ENCODE peak calls at places on chromosomes 11 and 22, in four cellular contexts. L is mucosa of descending colon, W is fibroblast of lung, Z is OCI-LY7. O is an unnamed sample.

GRCh38 chr11:10478574-10479550 is 23.8 kb downstream of the AMPD3 start:
- DNase-seq in L (no peak), Z (no peak), W (no peak), O (no peak)

GRCh38 chr11:75867778-75868374 is 52.9 kb downstream of the UVRAG start:
- DNase-seq in Z (peak), W (peak), L (no peak), O (peak)

GRCh38 chr11:134069996-134070845 is 1.3 kb downstream of the JAM3 start:
- DNase-seq in L (no peak), W (no peak), Z (no peak), O (no peak)

GRCh38 chr11:109547356-109548027 is 125.5 kb downstream of the C11orf87 start:
- DNase-seq in Z (no peak), W (peak), L (no peak), O (no peak)

GRCh38 chr11:30196400-30197206 is 34.2 kb upstream of the FSHB start:
- DNase-seq in Z (peak), L (peak), W (peak), O (peak)

GRCh38 chr22:43901976-43902643 is 10.3 kb upstream of the PNPLA5 start:
- DNase-seq in Z (no peak), L (no peak), W (peak), O (no peak)

GRCh38 chr11:125069796-125070195 is 6.7 kb downstream of the SLC37A2 start:
- DNase-seq in L (no peak), W (peak), Z (no peak), O (no peak)

GRCh38 chr11:79466411-79466810 is 25.6 kb upstream of the TENM4 start:
- DNase-seq in W (peak), Z (no peak), L (no peak), O (no peak)

GRCh38 chr11:86551693-86552092 is 120.7 kb downstream of the ME3 start:
- DNase-seq in L (no peak), Z (no peak), W (no peak), O (no peak)

GRCh38 chr11:5178046-5178837 is 22.2 kb downstream of the OR51V1 start:
- DNase-seq in L (no peak), W (no peak), Z (no peak), O (no peak)

GRCh38 chr22:44615146-44615545 is 86.9 kb upstream of the PRR5 start:
- DNase-seq in Z (no peak), L (no peak), W (no peak), O (no peak)

GRCh38 chr22:40588726-40589125 is 47.8 kb downstream of the MRTFA start:
- DNase-seq in W (peak), L (no peak), Z (no peak), O (no peak)

GRCh38 chr22:31923166-31923565 is 21.2 kb upstream of the YWHAH start:
- DNase-seq in Z (no peak), L (no peak), W (no peak), O (no peak)

GRCh38 chr11:75072582-75072981 is 24.1 kb downstream of the OR2AT4 start:
- DNase-seq in L (no peak), Z (no peak), W (no peak), O (no peak)

GRCh38 chr11:848988-849824 is 6.6 kb downstream of the TSPAN4 start:
- DNase-seq in Z (peak), W (no peak), L (no peak), O (no peak)

GRCh38 chr11:6475936-6476335 is 2.2 kb upstream of the TRIM3 start:
- DNase-seq in L (no peak), W (no peak), Z (no peak), O (no peak)

GRCh38 chr11:118059231-118059940 is 17.5 kb upstream of the TMPRSS4 start:
- DNase-seq in W (no peak), L (no peak), Z (no peak), O (no peak)

GRCh38 chr22:25361899-25362214 is 142.4 kb downstream of the CRYBB2 start:
- DNase-seq in L (no peak), Z (no peak), W (no peak), O (no peak)

GRCh38 chr11:69718147-69718546 is 14.3 kb upstream of the FGF19 start:
- DNase-seq in Z (peak), L (no peak), W (peak), O (peak)

GRCh38 chr11:71304491-71304890 is 52.1 kb upstream of the SHANK2 start:
- DNase-seq in W (no peak), Z (no peak), L (no peak), O (no peak)

GRCh38 chr11:65454311-65454695 is 31.7 kb downstream of the NEAT1 start:
- DNase-seq in W (peak), Z (no peak), L (peak), O (no peak)

GRCh38 chr11:78332872-78333271 is 84.7 kb downstream of the GAB2 start:
- DNase-seq in W (no peak), L (no peak), Z (no peak), O (no peak)

GRCh38 chr11:118061401-118062125 is 15.3 kb upstream of the TMPRSS4 start:
- DNase-seq in W (no peak), L (no peak), Z (no peak), O (no peak)

GRCh38 chr11:106988151-106988806 is 30.0 kb downstream of the GUCY1A2 start:
- DNase-seq in W (peak), Z (no peak), L (no peak), O (no peak)

GRCh38 chr22:29377979-29378378 is 10.4 kb downstream of the AP1B1 start:
- DNase-seq in Z (no peak), L (no peak), W (no peak), O (no peak)

GRCh38 chr11:65646288-65646734 is 8.4 kb downstream of the SIPA1 start:
- DNase-seq in Z (no peak), L (no peak), W (no peak), O (no peak)

GRCh38 chr22:19808873-19809478 is 45.7 kb downstream of the GNB1L start:
- DNase-seq in W (no peak), Z (no peak), L (no peak), O (no peak)

GRCh38 chr11:86108890-86109638 is 40.2 kb upstream of the PICALM start:
- DNase-seq in L (no peak), Z (no peak), W (no peak), O (no peak)

GRCh38 chr22:49264696-49265095 is 563.0 kb downstream of the BRD1 start:
- DNase-seq in L (no peak), W (no peak), Z (no peak), O (no peak)

GRCh38 chr11:86910592-86910991 is 44.6 kb downstream of the FZD4 start:
- DNase-seq in L (no peak), W (no peak), Z (no peak), O (no peak)

GRCh38 chr11:112016765-112017356 is 8.3 kb upstream of the DLAT start:
- DNase-seq in W (peak), Z (no peak), L (no peak), O (no peak)

GRCh38 chr22:39239561-39240423 is 5.0 kb downstream of the PDGFB start:
- DNase-seq in W (no peak), Z (no peak), L (peak), O (no peak)

GRCh38 chr22:39242809-39243442 is 1.9 kb downstream of the PDGFB start:
- DNase-seq in L (no peak), Z (no peak), W (no peak), O (no peak)

GRCh38 chr22:39242389-39242808 is 2.4 kb downstream of the PDGFB start:
- DNase-seq in Z (no peak), W (no peak), L (no peak), O (no peak)

GRCh38 chr22:39241632-39242388 is 3.0 kb downstream of the PDGFB start:
- DNase-seq in Z (no peak), L (no peak), W (no peak), O (no peak)

GRCh38 chr22:39240841-39241631 is 3.7 kb downstream of the PDGFB start:
- DNase-seq in W (no peak), L (peak), Z (no peak), O (peak)
- H3K4me3 ChIP-seq in W (no peak), L (no peak), Z (no peak), O (no peak)

GRCh38 chr11:26916805-26917204 is 77.1 kb upstream of the FIBIN start:
- DNase-seq in L (no peak), Z (no peak), W (no peak), O (no peak)
- H3K4me3 ChIP-seq in L (no peak), Z (no peak), W (no peak), O (no peak)

DNA sequence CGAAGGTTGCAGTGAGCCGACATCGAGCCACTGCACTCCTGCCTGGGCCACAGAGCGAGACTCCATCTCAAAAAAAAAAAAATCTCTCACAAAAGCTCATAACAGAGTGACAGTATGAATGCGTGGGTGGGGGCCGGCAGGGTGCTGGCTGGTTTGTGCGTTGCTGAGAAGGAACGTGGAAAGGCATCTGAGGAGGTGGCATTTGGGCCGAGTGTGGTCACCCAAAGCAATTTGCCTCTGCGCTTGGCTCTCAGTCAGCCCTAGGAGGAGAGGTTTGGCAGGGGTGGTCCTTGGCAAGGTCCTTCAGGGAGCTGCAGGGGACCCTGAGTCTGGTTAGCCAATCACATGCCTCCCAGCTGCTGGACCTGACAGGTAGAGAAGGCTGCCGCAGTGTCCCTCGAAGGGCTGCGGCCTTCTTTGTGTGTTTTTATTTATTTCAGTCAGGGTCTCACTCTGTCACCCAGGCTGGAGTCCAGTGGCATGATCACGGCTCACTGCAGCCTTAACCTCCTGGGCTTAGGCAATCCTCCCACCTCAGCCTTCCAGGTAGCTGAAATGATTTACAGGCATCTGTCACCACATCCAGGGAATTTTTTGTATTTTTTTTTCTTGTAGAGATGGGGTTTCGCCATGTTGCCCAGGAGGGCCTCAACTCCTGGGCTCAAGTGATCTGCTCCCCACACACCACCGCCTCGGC is 23.5 kb upstream of the OSBPL5 start:
- DNase-seq in L (no peak), W (no peak), Z (no peak), O (no peak)
- H3K4me3 ChIP-seq in L (no peak), W (no peak), Z (no peak), O (no peak)

GRCh38 chr22:23219317-23219716 is 39.0 kb downstream of the BCR start:
- DNase-seq in Z (no peak), L (no peak), W (no peak), O (no peak)
- H3K4me3 ChIP-seq in Z (peak), L (no peak), W (no peak), O (peak)

GRCh38 chr11:27697679-27698275 is 2.5 kb downstream of the BDNF start:
- DNase-seq in W (no peak), Z (no peak), L (no peak), O (no peak)
- H3K4me3 ChIP-seq in W (peak), Z (no peak), L (no peak), O (no peak)

GRCh38 chr11:128238521-128239222 is 348.7 kb downstream of the ETS1 start:
- DNase-seq in L (no peak), Z (no peak), W (no peak), O (no peak)
- H3K4me3 ChIP-seq in L (no peak), Z (no peak), W (no peak), O (no peak)

GRCh38 chr11:123188508-123189165 is 6.4 kb downstream of the CLMP start:
- DNase-seq in L (no peak), Z (no peak), W (peak), O (no peak)

GRCh38 chr11:123186291-123186690 is 8.8 kb downstream of the CLMP start:
- DNase-seq in W (no peak), L (no peak), Z (no peak), O (no peak)

GRCh38 chr11:123187670-123188507 is 7.2 kb downstream of the CLMP start:
- DNase-seq in Z (no peak), W (no peak), L (no peak), O (no peak)

GRCh38 chr11:123185326-123185725 is 9.7 kb downstream of the CLMP start:
- DNase-seq in W (no peak), L (no peak), Z (no peak), O (no peak)

DNA sequence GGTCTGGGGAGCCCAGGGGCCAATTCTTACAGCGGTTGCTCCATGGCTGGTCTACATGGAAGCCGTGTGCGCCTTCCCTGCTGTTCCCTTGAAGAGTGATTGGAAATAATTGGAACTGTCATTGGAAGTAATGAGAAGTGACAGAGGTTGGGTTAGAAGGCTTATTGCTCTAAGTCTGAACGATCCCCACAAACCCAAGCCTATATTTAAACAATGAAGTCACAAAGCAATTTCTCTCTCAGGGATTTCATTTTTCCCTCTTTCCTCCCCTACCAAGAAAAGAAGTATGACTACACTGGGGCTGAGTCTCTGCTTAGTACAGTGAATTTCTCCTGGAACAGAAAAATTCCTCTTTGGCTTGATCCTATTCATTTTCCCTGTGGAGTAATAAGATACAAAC is 7.8 kb downstream of the CLMP start:
- DNase-seq in W (no peak), Z (no peak), L (no peak), O (no peak)
- H3K4me3 ChIP-seq in W (no peak), Z (no peak), L (no peak), O (no peak)

GRCh38 chr11:33724644-33725035 is 11.6 kb downstream of the CD59 start:
- DNase-seq in Z (no peak), W (peak), L (no peak), O (no peak)
- H3K4me3 ChIP-seq in Z (no peak), W (peak), L (no peak), O (no peak)